ENCODE peak calls at places on chromosomes 13 and 19, in five cellular contexts. G is cardiac muscle cell, I is lower lobe of right lung, E is astrocyte of the cerebellum, K is heart right ventricle. U is an unnamed sample.

GRCh38 chr19:16161848-16162247 is 11.5 kb downstream of the CIB3 start:
- DNase-seq in I (no peak), G (peak), E (no peak), K (no peak), U (no peak)

GRCh38 chr13:48505597-48506091 is 27.2 kb downstream of the RCBTB2 start:
- DNase-seq in E (no peak), G (no peak), I (no peak), K (no peak), U (no peak)

GRCh38 chr13:45361596-45362206 is 20.7 kb upstream of the TPT1 start:
- DNase-seq in I (no peak), K (no peak), G (no peak), E (no peak), U (no peak)

GRCh38 chr13:33541962-33542308 is 256.4 kb upstream of the STARD13 start:
- DNase-seq in K (no peak), E (no peak), I (no peak), G (no peak), U (no peak)

GRCh38 chr19:21587117-21587461 is 81.7 kb downstream of the ZNF429 start:
- DNase-seq in K (peak), I (no peak), E (no peak), G (no peak), U (no peak)

GRCh38 chr13:93045836-93046235 is 180.8 kb upstream of the GPC6 start:
- DNase-seq in G (peak), E (no peak), K (no peak), I (no peak), U (no peak)

GRCh38 chr13:30572859-30573275 is 44.9 kb upstream of the USPL1 start:
- DNase-seq in G (peak), E (no peak), K (no peak), I (no peak), U (no peak)

GRCh38 chr19:44822670-44823372 is 13.9 kb downstream of the BCAM start:
- DNase-seq in G (no peak), K (no peak), I (no peak), E (no peak), U (no peak)

GRCh38 chr19:34187011-34187410 is 14.7 kb downstream of the LSM14A start:
- DNase-seq in E (no peak), K (no peak), I (no peak), G (no peak), U (no peak)

GRCh38 chr13:114108141-114108761 is 24.2 kb downstream of the RASA3 start:
- DNase-seq in E (no peak), G (no peak), I (peak), K (no peak), U (peak)

GRCh38 chr13:114109646-114110045 is 22.8 kb downstream of the RASA3 start:
- DNase-seq in K (no peak), G (no peak), E (no peak), I (peak), U (peak)

GRCh38 chr13:114108894-114109293 is 23.5 kb downstream of the RASA3 start:
- DNase-seq in G (no peak), E (no peak), I (peak), K (no peak), U (peak)

GRCh38 chr13:114111577-114111976 is 20.8 kb downstream of the RASA3 start:
- DNase-seq in K (no peak), I (no peak), G (no peak), E (no peak), U (peak)

GRCh38 chr13:114110091-114110829 is 22.2 kb downstream of the RASA3 start:
- DNase-seq in E (no peak), G (no peak), K (no peak), I (peak), U (peak)
- TF ChIP-seq CTCF in E (no peak), G (no peak), K (no peak), I (peak), U (no peak)

GRCh38 chr13:52846567-52847321 is 1.7 kb downstream of the PCDH8 start:
- DNase-seq in K (peak), G (peak), E (no peak), I (peak), U (no peak)

GRCh38 chr13:52847322-52847681 is 1.1 kb downstream of the PCDH8 start:
- DNase-seq in E (no peak), K (no peak), G (no peak), I (no peak), U (no peak)

GRCh38 chr13:52845766-52846566 is 2.5 kb downstream of the PCDH8 start:
- DNase-seq in G (peak), I (peak), K (peak), E (no peak), U (no peak)

GRCh38 chr13:52847682-52848432 is 583 bp downstream of the PCDH8 start:
- DNase-seq in G (no peak), E (no peak), K (no peak), I (no peak), U (no peak)

GRCh38 chr13:52845334-52845761 is 3.1 kb downstream of the PCDH8 start:
- DNase-seq in I (no peak), E (no peak), K (no peak), G (no peak), U (no peak)
- TF ChIP-seq CTCF in I (no peak), E (no peak), K (no peak), G (no peak), U (no peak)

DNA sequence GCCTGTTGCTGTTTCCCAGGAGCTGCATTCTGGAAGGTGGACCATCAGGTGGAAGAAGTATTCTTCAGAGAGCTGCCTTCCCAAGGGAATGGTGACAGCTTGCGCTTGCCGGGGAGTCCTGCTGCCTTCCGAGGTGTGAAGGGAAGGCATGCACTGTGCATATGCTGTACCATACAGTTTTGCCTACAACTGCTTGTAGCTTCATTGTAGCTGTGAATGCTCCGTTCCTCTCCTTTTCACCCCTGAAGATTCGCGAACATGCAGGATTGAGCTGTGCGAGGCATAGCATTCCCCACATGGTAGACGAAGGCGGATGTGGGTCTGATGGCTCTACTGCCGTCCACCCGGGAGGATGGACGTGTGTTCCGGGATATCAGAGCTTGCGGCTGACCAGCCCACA is 243.2 kb upstream of the TSHZ3 start:
- DNase-seq in G (no peak), I (no peak), E (no peak), K (no peak), U (no peak)
- TF ChIP-seq CTCF in G (no peak), I (no peak), E (no peak), K (no peak), U (no peak)

GRCh38 chr19:57034544-57034943 is 85.2 kb upstream of the USP29 start:
- DNase-seq in E (no peak), K (no peak), G (no peak), I (no peak), U (no peak)
- TF ChIP-seq CTCF in E (no peak), K (no peak), G (no peak), I (no peak), U (no peak)

DNA sequence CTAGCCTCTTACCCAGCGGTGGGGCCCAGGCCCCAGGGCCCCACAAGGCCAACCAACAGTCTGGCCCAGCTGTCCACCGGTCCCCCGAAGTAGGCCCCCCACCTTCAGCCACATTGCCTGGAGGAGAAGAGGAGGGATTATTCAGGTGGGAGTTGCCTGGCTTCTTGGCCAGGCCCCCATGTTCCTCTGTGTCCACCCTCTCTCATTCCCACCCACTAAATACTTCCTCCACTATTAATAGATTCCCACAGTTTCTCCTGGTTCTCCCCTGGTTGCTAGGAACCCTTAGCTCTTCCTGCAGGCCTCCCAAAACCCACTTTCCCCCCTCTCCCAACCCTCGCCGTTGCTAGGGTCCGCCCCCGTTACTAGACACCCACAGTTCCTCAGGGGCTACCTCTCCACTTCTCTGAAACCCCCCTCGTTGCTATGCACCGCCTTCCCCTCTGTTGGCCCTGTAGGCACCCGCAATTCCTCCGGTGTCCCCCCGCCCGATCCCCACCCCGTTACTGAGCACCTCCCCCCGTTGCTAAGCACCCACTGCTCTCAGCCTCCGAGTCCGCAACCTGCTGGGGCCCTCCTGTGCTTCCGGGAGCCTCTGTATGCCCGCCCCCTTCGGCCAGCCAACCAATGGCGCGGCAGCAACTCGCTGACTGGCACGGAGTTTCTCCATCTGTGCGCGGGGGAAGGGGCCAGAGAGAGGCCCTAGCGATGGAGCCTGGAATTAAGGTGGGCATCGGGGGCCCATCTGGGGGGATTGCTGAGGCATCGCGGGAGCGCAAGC is 2.0 kb downstream of the COQ8B start:
- DNase-seq in I (peak), E (peak), K (peak), G (peak), U (peak)
- TF ChIP-seq CTCF in I (no peak), E (no peak), K (no peak), G (no peak), U (no peak)

U was measured in omental fat pad.